ENCODE peak calls at places on chromosomes 13 and 19, in ten cellular contexts. L is heart right ventricle, N is fibroblast of the aortic adventitia, D is dorsolateral prefrontal cortex, A is lung, P is astrocyte, T is A549, H is esophagus squamous epithelium, W is astrocyte of the cerebellum, O is cardiac fibroblast. B is an unnamed sample.

GRCh38 chr19:33048806-33049676 is 15.6 kb downstream of the RHPN2 start:
- DNase-seq in A (no peak), W (no peak), H (no peak), T (no peak), L (no peak), N (peak), P (peak), O (peak), D (no peak), B (no peak)

GRCh38 chr19:57552432-57552831 is 7.2 kb downstream of the ZNF550 start:
- DNase-seq in N (no peak), L (no peak), T (no peak), D (no peak), P (no peak), O (no peak), A (no peak), W (no peak), H (no peak), B (no peak)

GRCh38 chr13:79501538-79502232 is 20.7 kb downstream of the NDFIP2 start:
- DNase-seq in H (no peak), O (no peak), A (no peak), L (no peak), W (no peak), N (no peak), P (peak), T (no peak), D (no peak), B (no peak)

GRCh38 chr19:40831502-40832430 is 18.5 kb downstream of the CYP2A6 start:
- DNase-seq in N (peak), L (no peak), O (peak), P (peak), D (no peak), H (no peak), T (peak), A (no peak), W (peak), B (peak)

GRCh38 chr19:14354445-14354844 is 26.8 kb upstream of the ADGRE5 start:
- DNase-seq in O (no peak), N (no peak), W (no peak), P (no peak), H (no peak), L (no peak), D (no peak), T (no peak), A (no peak), B (no peak)

GRCh38 chr19:4474504-4475136 is 2.5 kb downstream of the HDGFL2 start:
- DNase-seq in D (peak), L (no peak), P (peak), N (peak), O (peak), W (peak), H (no peak), T (no peak), A (no peak), B (peak)

GRCh38 chr19:3178377-3178972 is at the start of gene S1PR4:
- DNase-seq in P (no peak), A (no peak), T (no peak), H (no peak), O (no peak), W (no peak), D (no peak), L (no peak), N (no peak), B (no peak)

GRCh38 chr13:57128909-57129308 is 11.8 kb upstream of the PRR20A start:
- DNase-seq in L (no peak), O (no peak), H (no peak), T (peak), W (no peak), D (no peak), A (no peak), N (no peak), P (no peak), B (no peak)

GRCh38 chr19:9913237-9914000 is 22.9 kb downstream of the OLFM2 start:
- DNase-seq in N (no peak), O (no peak), W (no peak), P (no peak), A (no peak), T (no peak), L (no peak), H (no peak), D (no peak), B (no peak)

GRCh38 chr19:32294871-32295438 is 50.5 kb upstream of the ZNF507 start:
- DNase-seq in H (no peak), D (no peak), L (no peak), N (no peak), O (no peak), A (no peak), T (no peak), W (no peak), P (no peak), B (no peak)

GRCh38 chr13:36453518-36453917 is 21.2 kb downstream of the CCNA1 start:
- DNase-seq in W (no peak), T (no peak), A (no peak), D (no peak), H (no peak), N (peak), L (no peak), O (no peak), P (no peak), B (no peak)

GRCh38 chr13:106491928-106492327 is 43.5 kb downstream of the EFNB2 start:
- DNase-seq in W (no peak), H (no peak), A (no peak), L (no peak), O (no peak), T (no peak), D (peak), N (no peak), P (no peak), B (no peak)

GRCh38 chr13:89796196-89796595 is 1551.3 kb upstream of the MIR17HG start:
- DNase-seq in P (no peak), H (no peak), T (no peak), A (no peak), D (no peak), O (no peak), L (no peak), W (no peak), N (no peak), B (no peak)

DNA sequence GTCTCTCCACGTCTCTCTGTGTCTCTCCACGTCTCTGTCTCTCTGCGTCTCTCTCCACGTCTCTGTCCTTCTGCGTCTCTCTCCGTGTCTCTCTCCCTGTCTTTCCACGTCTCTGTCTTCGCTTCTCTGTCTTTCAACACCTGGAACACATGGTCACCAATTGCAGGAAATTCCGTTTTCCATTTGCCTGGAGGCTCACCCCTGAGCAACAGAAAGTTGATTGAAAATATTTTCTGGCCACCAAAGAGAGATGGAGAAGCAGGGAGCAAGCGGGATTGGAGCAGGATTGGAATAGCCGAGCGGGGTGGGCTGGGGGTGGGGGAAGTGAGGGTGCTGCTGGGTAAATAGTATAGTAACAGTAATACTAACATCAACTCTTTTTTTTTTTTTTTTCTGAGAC is 1.7 kb downstream of the KANK2 start:
- DNase-seq in T (no peak), L (no peak), O (no peak), H (no peak), W (no peak), D (no peak), P (no peak), A (no peak), N (no peak), B (no peak)
- H3K4me3 ChIP-seq in T (no peak), L (peak), O (peak), H (peak), W (peak), D (peak), P (peak), A (peak), N (peak), B (peak)

GRCh38 chr19:16495982-16496612 is at the start of the genes C19orf44 and CALR3:
- DNase-seq in H (peak), P (peak), O (peak), A (peak), N (peak), L (peak), D (peak), T (peak), W (peak), B (peak)
- TF ChIP-seq CTCF in H (peak), P (no peak), O (no peak), A (no peak), N (peak), L (no peak), D (peak), T (no peak), W (no peak), B (no peak)

GRCh38 chr19:55459551-55459949 is 1.9 kb downstream of the ISOC2 start:
- DNase-seq in N (no peak), O (no peak), H (no peak), A (no peak), W (no peak), P (no peak), L (no peak), T (no peak), D (no peak), B (no peak)

GRCh38 chr19:55461259-55461973 is at the start of gene ISOC2:
- DNase-seq in A (peak), W (peak), O (peak), P (peak), H (peak), N (peak), T (peak), D (peak), L (peak), B (peak)

GRCh38 chr19:55461974-55462628 is 659 bp upstream of the ISOC2 start:
- DNase-seq in A (no peak), O (peak), N (peak), L (no peak), H (no peak), D (no peak), W (no peak), T (peak), P (no peak), B (no peak)

GRCh38 chr19:55460670-55461258 is 678 bp downstream of the ISOC2 start:
- DNase-seq in N (peak), A (peak), W (no peak), T (peak), O (peak), L (peak), D (no peak), P (peak), H (no peak), B (peak)

GRCh38 chr19:55459950-55460657 is 1.3 kb downstream of the ISOC2 start:
- DNase-seq in A (no peak), P (no peak), N (peak), H (no peak), W (no peak), D (no peak), L (no peak), O (peak), T (no peak), B (no peak)
- H3K4me3 ChIP-seq in A (no peak), P (peak), N (peak), H (peak), W (peak), D (peak), L (no peak), O (peak), T (no peak), B (peak)

DNA sequence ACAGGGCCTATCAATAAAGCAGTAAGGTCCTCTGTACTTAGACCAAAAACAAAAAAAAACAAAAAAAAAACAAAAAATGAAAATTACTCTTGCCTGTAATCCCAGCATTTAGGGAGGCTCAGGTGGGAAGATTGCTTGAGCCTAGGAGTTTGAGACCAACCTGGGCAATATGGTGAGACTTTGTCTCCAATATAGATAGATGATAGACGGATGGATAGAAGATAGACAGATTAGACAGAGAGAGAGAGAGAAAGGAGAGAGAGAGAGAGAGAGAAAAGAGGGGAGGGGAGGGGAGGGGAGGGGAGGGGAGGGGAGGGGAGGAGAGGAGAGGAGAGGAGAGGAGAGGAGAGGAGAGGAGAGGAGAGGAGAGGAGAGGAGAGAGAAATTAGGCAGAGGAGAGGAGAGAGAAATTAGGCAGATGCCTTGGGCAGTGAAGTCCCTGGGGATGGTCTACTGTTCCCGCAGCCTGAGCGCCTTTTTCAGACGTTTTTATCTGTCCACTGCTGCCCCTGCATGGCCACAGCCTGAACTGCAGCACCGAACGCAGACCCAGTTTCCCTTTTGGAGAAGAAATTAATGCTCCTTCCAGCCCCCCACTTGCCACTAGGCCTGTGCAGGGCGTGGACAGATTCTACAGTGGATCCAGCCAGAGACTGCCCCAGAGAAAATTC is 9.8 kb upstream of the ZNF627 start:
- DNase-seq in N (peak), L (peak), T (peak), H (no peak), A (peak), W (peak), O (peak), D (peak), P (peak), B (no peak)
- TF ChIP-seq CTCF in N (peak), L (peak), T (peak), H (peak), A (peak), W (peak), O (peak), D (peak), P (peak), B (peak)

DNA sequence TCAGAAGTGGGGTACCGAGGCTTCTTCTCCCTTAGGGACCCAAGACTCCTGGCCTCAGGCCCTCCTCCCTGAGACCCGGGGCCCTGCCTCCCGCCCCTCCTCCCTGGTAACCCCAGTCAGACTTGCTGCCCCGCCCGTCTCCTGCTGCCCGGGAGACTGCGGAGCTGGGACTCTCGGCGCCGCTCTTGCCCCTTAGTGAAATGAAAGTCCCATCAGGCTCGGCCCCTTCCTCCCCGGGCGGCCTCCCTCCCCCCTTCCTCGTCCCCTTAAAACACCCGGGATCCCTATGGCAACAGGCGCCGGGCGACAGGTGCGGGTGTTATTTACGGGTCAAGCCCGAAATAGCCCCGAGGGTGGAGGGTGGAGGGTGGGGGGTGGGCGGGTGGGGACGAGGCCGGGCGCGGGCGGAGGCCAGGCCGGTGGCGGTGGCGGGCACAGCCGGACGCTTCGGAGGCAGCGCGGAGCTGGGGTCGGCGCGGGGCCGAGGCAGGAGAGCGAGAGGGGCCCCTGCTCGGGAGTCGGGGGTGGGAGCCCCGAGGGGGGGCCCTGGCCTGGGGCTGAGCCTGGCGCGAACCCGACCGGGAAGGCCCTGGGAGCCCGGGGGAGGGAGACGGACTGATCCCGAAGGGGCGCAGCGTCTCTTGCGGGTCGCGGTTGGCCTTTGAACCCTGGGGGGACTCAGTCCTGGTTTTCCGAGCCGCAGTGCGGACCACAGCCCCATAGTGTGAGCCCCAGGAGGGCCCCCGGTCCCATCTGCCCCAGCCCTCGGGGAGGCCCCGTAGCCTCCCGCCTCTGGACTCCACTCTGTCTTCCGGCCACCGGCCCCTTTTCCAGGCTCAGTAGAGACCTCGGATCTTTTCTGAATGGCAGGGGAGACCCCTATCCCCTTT is at the start of gene CACNG6:
- DNase-seq in W (no peak), N (peak), D (no peak), H (no peak), O (peak), P (no peak), T (peak), A (peak), L (no peak), B (no peak)
- H3K4me3 ChIP-seq in W (peak), N (peak), D (no peak), H (peak), O (peak), P (no peak), T (peak), A (peak), L (peak), B (peak)

GRCh38 chr19:20278342-20278741 is 111.3 kb downstream of the ZNF486 start:
- DNase-seq in P (peak), A (no peak), T (no peak), D (no peak), H (no peak), O (no peak), N (no peak), W (no peak), L (no peak), B (no peak)
- TF ChIP-seq CTCF in P (peak), A (no peak), T (no peak), D (no peak), H (peak), O (peak), N (no peak), W (no peak), L (no peak), B (no peak)